ENCODE peak calls at places on chromosomes 13 and 19, in seven cellular contexts. C is frontal cortex; M is iris pigment epithelial cell; R is NCI-H1105; F is T-helper 2 cell; Q is stimulated activated CD4-positive, alpha-beta T cell treated with anti-CD3 and anti-CD28 coated beads, Interleukin-15, amount 100 ng/mL, for 1 hour; J is NCI-H187. U is an unnamed sample.
A peak's percentile ranks its signal among the peaks of the same experiment; 100 is the strongest.

GRCh38 chr13:32881074-32881791 is 135.0 kb upstream of the KL start:
- DNase-seq in C (no peak), M (peak; percentile 55), R (no peak), F (no peak), Q (no peak), J (no peak), U (no peak)

GRCh38 chr13:66915596-66916185 is 314.4 kb downstream of the PCDH9 start:
- DNase-seq in C (no peak), M (peak; percentile 80), R (no peak), F (no peak), Q (no peak), J (no peak), U (no peak)

GRCh38 chr19:14027856-14028450 is at the start of gene RLN3:
- DNase-seq in C (no peak), M (no peak), R (no peak), F (no peak), Q (no peak), J (no peak), U (no peak)

GRCh38 chr19:5285311-5285710 is 55.3 kb downstream of the PTPRS start:
- DNase-seq in C (no peak), M (no peak), R (no peak), F (no peak), Q (no peak), J (no peak), U (no peak)

GRCh38 chr19:1503089-1503924 is 9.5 kb downstream of the ADAMTSL5 start:
- DNase-seq in C (peak; percentile 48), M (peak; percentile 31), R (peak; percentile 44), F (peak; percentile 49), Q (peak; percentile 62), J (no peak), U (peak; percentile 54)

GRCh38 chr19:4327252-4327876 is 11.3 kb downstream of the STAP2 start:
- DNase-seq in C (peak; percentile 50), M (peak; percentile 56), R (no peak), F (peak; percentile 65), Q (peak; percentile 67), J (peak; percentile 55), U (peak; percentile 69)

GRCh38 chr19:30276312-30276884 is 95.8 kb upstream of the ZNF536 start:
- DNase-seq in C (no peak), M (no peak), R (no peak), F (no peak), Q (no peak), J (no peak), U (no peak)

GRCh38 chr13:107531816-107532215 is 683.5 kb downstream of the LIG4 start:
- DNase-seq in C (no peak), M (no peak), R (no peak), F (no peak), Q (no peak), J (no peak), U (peak; percentile 23)

GRCh38 chr19:12745166-12745897 is 6.3 kb upstream of the BEST2 start:
- DNase-seq in C (no peak), M (peak; percentile 77), R (no peak), F (no peak), Q (no peak), J (no peak), U (no peak)

GRCh38 chr13:110126391-110126961 is 180.5 kb downstream of the COL4A1 start:
- DNase-seq in C (no peak), M (peak; percentile 99), R (no peak), F (no peak), Q (no peak), J (peak; percentile 37), U (peak; percentile 43)

GRCh38 chr13:109516196-109516595 is 270.2 kb downstream of the IRS2 start:
- DNase-seq in C (no peak), M (peak; percentile 54), R (no peak), F (no peak), Q (no peak), J (no peak), U (peak; percentile 18)

GRCh38 chr19:40607898-40608621 is 6.9 kb downstream of the LTBP4 start:
- DNase-seq in C (no peak), M (no peak), R (no peak), F (no peak), Q (no peak), J (no peak), U (no peak)

GRCh38 chr19:20664917-20665781 is 3.8 kb upstream of the ZNF626 start:
- DNase-seq in C (no peak), M (peak; percentile 68), R (no peak), F (no peak), Q (no peak), J (no peak), U (peak; percentile 25)

GRCh38 chr19:4406626-4407025 is 4.2 kb downstream of the CHAF1A start:
- DNase-seq in C (no peak), M (no peak), R (no peak), F (no peak), Q (no peak), J (no peak), U (no peak)

GRCh38 chr13:79837741-79838450 is 356.9 kb downstream of the NDFIP2 start:
- DNase-seq in C (no peak), M (peak; percentile 45), R (no peak), F (no peak), Q (no peak), J (no peak), U (peak; percentile 88)

GRCh38 chr19:46442808-46443450 is 14.2 kb upstream of the PNMA8C start:
- DNase-seq in C (no peak), M (peak; percentile 79), R (no peak), F (no peak), Q (no peak), J (no peak), U (no peak)

GRCh38 chr19:39599116-39599515 is 3.2 kb upstream of the LGALS13 start:
- DNase-seq in C (no peak), M (peak; percentile 30), R (no peak), F (no peak), Q (no peak), J (no peak), U (peak; percentile 64)

GRCh38 chr13:45602183-45602582 is 13.4 kb downstream of the ERICH6B start:
- DNase-seq in C (no peak), M (peak; percentile 6), R (no peak), F (no peak), Q (no peak), J (no peak), U (no peak)

GRCh38 chr19:44909775-44910174 is 4.2 kb downstream of the APOE start:
- DNase-seq in C (no peak), M (no peak), R (no peak), F (no peak), Q (no peak), J (no peak), U (no peak)

GRCh38 chr19:55259540-55260210 is 858 bp upstream of the PPP6R1 start:
- DNase-seq in C (no peak), M (peak; percentile 16), R (no peak), F (no peak), Q (no peak), J (no peak), U (no peak)

GRCh38 chr13:40169476-40169875 is 497.0 kb downstream of the FOXO1 start:
- DNase-seq in C (no peak), M (no peak), R (no peak), F (no peak), Q (no peak), J (no peak), U (no peak)

GRCh38 chr13:29934531-29935308 is 84.3 kb upstream of the UBL3 start:
- DNase-seq in C (no peak), M (no peak), R (no peak), F (no peak), Q (no peak), J (peak; percentile 4), U (no peak)

GRCh38 chr19:1466461-1467227 is 12.4 kb downstream of the C19orf25 start:
- DNase-seq in C (no peak), M (no peak), R (no peak), F (no peak), Q (no peak), J (no peak), U (no peak)

GRCh38 chr13:25286308-25286968 is 850 bp downstream of the MTMR6 start:
- DNase-seq in C (peak; percentile 28), M (peak; percentile 55), R (no peak), F (peak; percentile 27), Q (no peak), J (no peak), U (peak; percentile 20)

GRCh38 chr13:83215627-83216026 is 666.6 kb downstream of the SLITRK1 start:
- DNase-seq in C (no peak), M (peak; percentile 85), R (no peak), F (no peak), Q (no peak), J (no peak), U (no peak)

GRCh38 chr19:771332-771785 is 20.4 kb downstream of the MISP start:
- DNase-seq in C (no peak), M (peak; percentile 51), R (no peak), F (no peak), Q (peak; percentile 10), J (no peak), U (peak; percentile 65)

GRCh38 chr13:69108486-69108885 is 999.1 kb upstream of the ATXN8OS start:
- DNase-seq in C (no peak), M (no peak), R (no peak), F (no peak), Q (no peak), J (no peak), U (no peak)

GRCh38 chr19:39327318-39327717 is 6.7 kb upstream of the LRFN1 start:
- DNase-seq in C (no peak), M (no peak), R (no peak), F (no peak), Q (no peak), J (no peak), U (no peak)

GRCh38 chr13:94093652-94094310 is 385.7 kb downstream of the DCT start:
- DNase-seq in C (no peak), M (peak; percentile 30), R (no peak), F (no peak), Q (no peak), J (no peak), U (no peak)

GRCh38 chr13:68616600-68617222 is 1386.6 kb upstream of the PCDH9 start:
- DNase-seq in C (no peak), M (no peak), R (no peak), F (no peak), Q (no peak), J (no peak), U (no peak)

GRCh38 chr19:43780706-43781525 is at the start of gene KCNN4:
- DNase-seq in C (no peak), M (peak; percentile 74), R (no peak), F (peak; percentile 51), Q (peak; percentile 60), J (no peak), U (no peak)

GRCh38 chr13:58843071-58843470 is 1211.5 kb downstream of the PCDH17 start:
- DNase-seq in C (no peak), M (no peak), R (no peak), F (no peak), Q (no peak), J (no peak), U (no peak)

GRCh38 chr13:111329641-111330040 is 9.2 kb downstream of the TEX29 start:
- DNase-seq in C (no peak), M (no peak), R (no peak), F (no peak), Q (no peak), J (no peak), U (no peak)